ENCODE peak calls at places on chromosomes 16 and 17, in four cellular contexts. W is heart right ventricle, H is Calu3, D is astrocyte of the spinal cord. N is an unnamed sample.

GRCh38 chr17:45298546-45299285 is 18.1 kb downstream of the MAP3K14 start:
- DNase-seq in W (no peak), D (no peak), H (no peak), N (no peak)

GRCh38 chr16:57478396-57479024 is 7.8 kb downstream of the DOK4 start:
- DNase-seq in W (no peak), H (no peak), D (no peak), N (no peak)

GRCh38 chr17:83148317-83149044 is 69.1 kb downstream of the METRNL start:
- DNase-seq in W (no peak), H (no peak), D (no peak), N (no peak)

GRCh38 chr17:29169806-29170591 is 10.2 kb downstream of the MYO18A start:
- DNase-seq in W (no peak), H (no peak), D (no peak), N (no peak)

GRCh38 chr16:64455275-64455674 is 666.6 kb downstream of the CDH11 start:
- DNase-seq in W (no peak), H (no peak), D (peak; percentile 67), N (no peak)

GRCh38 chr16:88846088-88846487 is 10.7 kb downstream of the GALNS start:
- DNase-seq in H (no peak), D (no peak), W (no peak), N (no peak)

GRCh38 chr16:65176603-65177002 is 54.7 kb upstream of the CDH11 start:
- DNase-seq in W (peak; percentile 38), H (no peak), D (peak; percentile 84), N (no peak)

GRCh38 chr17:78995761-78996451 is 13.7 kb downstream of the CANT1 start:
- DNase-seq in D (no peak), H (peak; percentile 82), W (no peak), N (no peak)

GRCh38 chr16:87380875-87381274 is 2.7 kb downstream of the FBXO31 start:
- DNase-seq in W (no peak), H (no peak), D (peak; percentile 49), N (no peak)
- TF ChIP-seq CTCF in W (no peak), H (no peak), D (no peak), N (no peak)

DNA sequence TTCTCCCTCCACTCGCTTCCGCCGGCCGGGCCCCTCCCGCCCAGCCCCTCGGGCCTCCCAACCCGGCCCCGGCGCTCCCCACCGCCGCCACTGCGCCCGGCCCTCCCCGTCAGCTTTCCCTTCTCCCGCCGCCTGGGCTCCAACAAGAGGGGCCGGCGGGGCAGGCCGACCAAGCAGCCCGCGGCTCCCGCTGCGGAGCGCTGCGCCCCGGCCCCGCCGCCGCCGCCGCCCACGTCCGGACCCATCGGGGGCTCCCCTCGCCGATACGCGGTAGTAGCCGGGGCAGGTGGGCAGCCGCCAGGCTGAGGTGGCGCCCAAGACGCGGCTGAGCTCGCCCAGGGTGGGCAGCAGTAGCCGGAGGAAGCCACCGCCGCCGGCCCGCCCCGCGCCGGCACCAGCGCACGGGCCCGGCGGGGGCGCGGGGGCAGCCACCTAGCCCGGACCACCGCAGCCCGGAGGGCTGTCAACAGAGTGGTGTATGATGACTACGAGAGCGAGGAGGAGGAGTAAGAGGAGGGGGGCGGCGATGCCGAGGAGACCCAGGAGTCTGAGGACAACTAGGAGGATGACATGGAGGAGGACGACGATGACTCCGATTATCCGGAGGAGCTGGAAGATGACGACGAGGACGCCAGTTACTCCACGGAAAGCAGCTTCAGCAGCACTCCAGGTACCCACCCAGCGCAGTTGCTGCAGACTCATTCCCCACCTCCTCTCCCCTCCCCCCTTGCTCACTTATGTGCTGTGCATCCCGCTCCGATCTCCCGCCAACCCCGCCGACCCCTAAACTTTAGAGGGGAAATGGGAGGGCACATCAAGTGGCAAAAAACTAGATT is 498 bp downstream of the LRRC37B start:
- DNase-seq in H (peak; percentile 17), D (peak; percentile 19), W (no peak), N (no peak)
- TF ChIP-seq CTCF in H (no peak), D (no peak), W (no peak), N (no peak)

GRCh38 chr16:85566502-85567100 is 46.5 kb upstream of the GSE1 start:
- DNase-seq in W (no peak), D (no peak), H (no peak), N (no peak)
- TF ChIP-seq CTCF in W (no peak), D (peak; percentile 23), H (no peak), N (no peak)

GRCh38 chr16:20624882-20625807 is 49.0 kb upstream of the ACSM2B start:
- DNase-seq in W (no peak), D (no peak), H (no peak), N (no peak)
- TF ChIP-seq CTCF in W (no peak), D (no peak), H (no peak), N (no peak)

GRCh38 chr17:236641-237405 is 55.4 kb upstream of the DOC2B start:
- DNase-seq in D (no peak), H (no peak), W (no peak), N (no peak)

GRCh38 chr17:238071-238963 is 56.9 kb upstream of the DOC2B start:
- DNase-seq in H (no peak), W (no peak), D (no peak), N (no peak)

GRCh38 chr17:235831-236640 is 54.6 kb upstream of the DOC2B start:
- DNase-seq in D (no peak), W (no peak), H (no peak), N (no peak)

GRCh38 chr17:238964-239259 is 57.5 kb upstream of the DOC2B start:
- DNase-seq in D (no peak), H (no peak), W (no peak), N (no peak)

GRCh38 chr17:237406-237955 is 56.0 kb upstream of the DOC2B start:
- DNase-seq in W (no peak), D (no peak), H (no peak), N (no peak)
- TF ChIP-seq CTCF in W (no peak), D (no peak), H (no peak), N (no peak)

GRCh38 chr16:74774223-74775139 is at the start of gene FA2H:
- DNase-seq in D (peak; percentile 24), W (peak; percentile 61), H (peak; percentile 99), N (peak; percentile 65)
- TF ChIP-seq CTCF in D (peak; percentile 28), W (peak; percentile 50), H (peak; percentile 52), N (no peak)

GRCh38 chr17:19264277-19264676 is 27.1 kb downstream of the EPN2 start:
- DNase-seq in W (no peak), D (no peak), H (no peak), N (no peak)

GRCh38 chr17:19263621-19264010 is 26.4 kb downstream of the EPN2 start:
- DNase-seq in W (no peak), H (no peak), D (peak; percentile 67), N (no peak)

GRCh38 chr17:19262650-19263620 is 25.8 kb downstream of the EPN2 start:
- DNase-seq in W (no peak), D (peak; percentile 56), H (no peak), N (no peak)

GRCh38 chr17:19258371-19258770 is 21.2 kb downstream of the EPN2 start:
- DNase-seq in W (no peak), H (no peak), D (no peak), N (no peak)

DNA sequence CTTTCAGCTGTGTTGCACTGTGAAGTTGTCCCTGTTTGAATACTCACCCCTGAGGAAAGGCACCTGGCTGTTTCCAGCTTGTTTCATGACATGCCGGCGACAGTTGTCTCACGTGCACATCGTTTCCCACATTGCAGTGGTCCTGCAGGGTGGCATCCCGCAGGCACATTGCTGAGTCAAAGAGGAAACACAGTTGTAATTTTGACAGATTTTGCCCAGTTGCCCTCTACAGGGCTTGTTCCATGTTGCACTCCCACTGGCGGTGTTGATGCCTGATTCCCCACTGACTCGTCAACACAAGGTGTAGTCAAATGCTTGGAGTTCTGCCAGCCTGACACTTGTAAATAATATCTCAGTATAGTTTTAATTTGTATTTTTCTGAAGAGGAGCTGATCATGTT is 23.8 kb downstream of the EPN2 start:
- DNase-seq in D (no peak), W (no peak), H (no peak), N (no peak)
- TF ChIP-seq CTCF in D (peak; percentile 17), W (peak; percentile 13), H (no peak), N (no peak)

GRCh38 chr17:27904534-27904933 is 11.4 kb upstream of the LYRM9 start:
- DNase-seq in D (no peak), W (no peak), H (no peak), N (no peak)

GRCh38 chr17:27905524-27906237 is 12.5 kb upstream of the LYRM9 start:
- DNase-seq in W (no peak), H (no peak), D (no peak), N (no peak)

GRCh38 chr17:27906623-27907022 is 13.5 kb upstream of the LYRM9 start:
- DNase-seq in W (no peak), D (no peak), H (no peak), N (no peak)

GRCh38 chr17:27906238-27906603 is 13.1 kb upstream of the LYRM9 start:
- DNase-seq in H (no peak), W (no peak), D (no peak), N (no peak)

GRCh38 chr17:27907976-27908558 is 14.9 kb upstream of the LYRM9 start:
- DNase-seq in H (no peak), W (no peak), D (no peak), N (no peak)
- TF ChIP-seq CTCF in H (no peak), W (no peak), D (no peak), N (no peak)

N was measured in activated B cell treated with CpG ODN at 0.5 μM for 24 hours.